ENCODE peak calls at places on chromosome 22, in eight cellular contexts. O is SK-N-SH, J is cardiac muscle cell, Y is heart right ventricle, X is RWPE1, W is osteoblast, B is PC-9, C is hepatocyte. T is an unnamed sample.

GRCh38 chr22:39242389-39242808 is 2.4 kb downstream of the PDGFB start:
- DNase-seq in X (no peak), W (no peak), B (no peak), Y (peak), J (peak), C (no peak), O (peak), T (no peak)

GRCh38 chr22:27112273-27112672 is 454.9 kb downstream of the MIAT start:
- DNase-seq in Y (no peak), J (no peak), O (no peak), C (no peak), B (no peak), X (no peak), W (no peak), T (no peak)

GRCh38 chr22:19788661-19789225 is 28.2 kb downstream of the TBX1 start:
- DNase-seq in J (no peak), O (no peak), X (no peak), Y (no peak), W (no peak), C (no peak), B (no peak), T (no peak)

GRCh38 chr22:31952459-31952858 is 8.1 kb downstream of the YWHAH start:
- DNase-seq in O (no peak), Y (no peak), J (no peak), C (no peak), B (peak), W (peak), X (peak), T (peak)

GRCh38 chr22:47810505-47811500 is 1048.4 kb downstream of the TBC1D22A start:
- DNase-seq in Y (no peak), O (no peak), X (no peak), J (no peak), C (no peak), B (no peak), W (peak), T (no peak)

GRCh38 chr22:44211946-44212930 is 31.5 kb downstream of the PARVG start:
- DNase-seq in J (peak), Y (no peak), O (peak), C (no peak), X (no peak), B (no peak), W (no peak), T (no peak)

GRCh38 chr22:27108425-27109114 is 451.2 kb downstream of the MIAT start:
- DNase-seq in J (no peak), O (peak), W (no peak), Y (peak), C (peak), X (no peak), B (no peak), T (no peak)

GRCh38 chr22:39940757-39941305 is 19.4 kb upstream of the TMA7B start:
- DNase-seq in O (no peak), C (no peak), Y (no peak), X (no peak), J (no peak), B (no peak), W (no peak), T (no peak)

GRCh38 chr22:35102663-35103062 is 36.7 kb downstream of the ISX start:
- DNase-seq in Y (no peak), J (peak), B (no peak), W (no peak), O (no peak), C (peak), X (peak), T (peak)

GRCh38 chr22:32623943-32624342 is 149.3 kb downstream of the FBXO7 start:
- DNase-seq in O (no peak), C (peak), Y (peak), J (no peak), B (no peak), X (no peak), W (peak), T (no peak)

GRCh38 chr22:44102856-44103255 is 77.9 kb upstream of the PARVG start:
- DNase-seq in W (peak), J (no peak), O (no peak), C (no peak), Y (no peak), X (no peak), B (no peak), T (no peak)

GRCh38 chr22:29205260-29205597 is 467 bp upstream of the EMID1 start:
- DNase-seq in W (no peak), B (no peak), C (no peak), J (no peak), X (no peak), Y (no peak), O (no peak), T (no peak)

GRCh38 chr22:29204617-29205183 is 996 bp upstream of the EMID1 start:
- DNase-seq in X (no peak), C (no peak), B (no peak), J (no peak), Y (no peak), W (peak), O (peak), T (no peak)

GRCh38 chr22:29206372-29207230 is 905 bp downstream of the EMID1 start:
- DNase-seq in B (no peak), W (peak), O (peak), J (no peak), Y (no peak), C (no peak), X (no peak), T (no peak)

GRCh38 chr22:29207231-29207550 is 1.5 kb downstream of the EMID1 start:
- DNase-seq in Y (no peak), B (no peak), X (no peak), O (no peak), C (no peak), J (no peak), W (peak), T (no peak)

DNA sequence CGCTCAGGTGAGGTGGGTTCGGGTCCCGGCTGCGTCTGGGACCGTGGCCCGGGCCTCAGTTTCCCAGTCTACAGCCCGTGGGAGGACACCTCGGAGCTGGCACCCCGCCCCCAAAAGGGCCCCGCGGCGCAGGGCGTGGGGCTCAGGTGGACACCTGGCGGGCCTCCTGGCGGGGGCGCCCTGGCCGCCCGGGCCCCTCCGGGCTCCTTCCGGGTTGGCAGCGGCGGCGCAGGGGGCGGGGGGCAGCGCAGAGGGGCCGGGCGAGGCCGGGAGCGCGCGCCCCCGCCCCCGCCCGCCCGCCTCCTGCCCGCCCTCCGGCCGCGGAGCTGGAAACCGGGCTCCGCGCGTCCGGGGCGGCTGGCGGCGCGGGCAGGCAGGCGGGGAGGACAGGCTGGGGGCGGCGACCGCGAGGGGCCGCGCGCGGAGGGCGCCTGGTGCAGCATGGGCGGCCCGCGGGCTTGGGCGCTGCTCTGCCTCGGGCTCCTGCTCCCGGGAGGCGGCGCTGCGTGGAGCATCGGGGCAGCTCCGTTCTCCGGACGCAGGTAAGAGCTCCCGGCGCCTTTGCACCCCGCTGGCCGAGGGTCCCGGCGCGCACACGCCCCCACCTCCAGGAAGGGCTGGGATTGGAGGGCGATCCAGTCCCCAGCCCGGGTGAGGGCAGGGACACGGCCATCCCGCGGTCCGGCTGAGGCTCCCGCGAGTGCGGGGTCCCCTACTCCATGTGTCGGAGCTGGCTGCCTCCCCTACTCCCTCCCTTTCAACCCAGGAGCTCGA is at the start of gene EMID1:
- DNase-seq in O (peak), B (no peak), W (peak), Y (peak), X (no peak), C (peak), J (peak), T (no peak)
- H3K27ac ChIP-seq in O (no peak), B (no peak), W (no peak), Y (no peak), X (no peak), C (no peak), J (no peak), T (no peak)

GRCh38 chr22:30021338-30021737 is 58.9 kb upstream of the HORMAD2 start:
- DNase-seq in B (no peak), Y (no peak), J (no peak), C (no peak), X (no peak), W (peak), O (no peak), T (no peak)

GRCh38 chr22:30021881-30022619 is 58.2 kb upstream of the HORMAD2 start:
- DNase-seq in C (no peak), Y (peak), B (no peak), J (peak), W (no peak), O (peak), X (no peak), T (no peak)

GRCh38 chr22:30025187-30025586 is 55.1 kb upstream of the HORMAD2 start:
- DNase-seq in J (no peak), Y (no peak), O (no peak), X (no peak), C (no peak), W (no peak), B (no peak), T (no peak)

GRCh38 chr22:30024231-30024630 is 56.0 kb upstream of the HORMAD2 start:
- DNase-seq in X (no peak), W (no peak), Y (no peak), B (no peak), J (no peak), C (no peak), O (no peak), T (no peak)

DNA sequence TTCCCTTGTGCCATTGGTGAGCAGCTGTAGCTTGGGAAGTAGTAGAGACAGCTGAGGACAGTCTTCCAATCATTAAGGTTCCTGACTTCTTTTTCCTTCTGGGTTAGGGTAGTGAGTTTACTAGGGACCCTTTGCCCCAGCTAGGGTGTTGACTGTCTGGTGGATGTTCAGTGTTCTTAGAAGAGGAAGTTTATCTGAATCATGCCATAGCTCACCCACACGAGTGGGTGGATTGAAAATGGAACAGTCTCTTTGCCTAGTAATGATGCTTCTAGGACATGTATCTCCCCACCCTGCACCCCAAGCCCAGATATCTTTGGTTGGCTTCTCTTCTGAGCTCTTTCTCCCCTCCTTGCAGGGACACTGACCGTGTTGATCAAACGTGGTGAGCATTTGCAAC is 57.2 kb upstream of the HORMAD2 start:
- DNase-seq in Y (no peak), J (no peak), W (no peak), X (no peak), C (no peak), O (no peak), B (no peak), T (no peak)
- H3K27ac ChIP-seq in Y (no peak), J (no peak), W (no peak), X (no peak), C (no peak), O (no peak), B (no peak), T (no peak)

GRCh38 chr22:23180893-23181762 is 819 bp downstream of the BCR start:
- DNase-seq in O (peak), B (no peak), C (no peak), Y (no peak), W (peak), J (peak), X (no peak), T (no peak)
- H3K27ac ChIP-seq in O (no peak), B (no peak), C (peak), Y (peak), W (no peak), J (no peak), X (peak), T (peak)

GRCh38 chr22:22911327-22912134 is 23.9 kb downstream of the IGLL5 start:
- DNase-seq in W (peak), X (no peak), O (no peak), C (no peak), B (no peak), Y (no peak), J (no peak), T (no peak)
- H3K27ac ChIP-seq in W (no peak), X (no peak), O (no peak), C (no peak), B (no peak), Y (no peak), J (no peak), T (no peak)

T was measured in epithelial cell of prostate.